ENCODE peak calls at places on chromosomes 12 and 14, in six cellular contexts. N is Calu3; Z is naive thymus-derived CD8-positive, alpha-beta T cell; K is fibroblast of mammary gland; H is cardiac fibroblast; M is B cell. G is an unnamed sample.

GRCh38 chr14:102659797-102660196 is 67.3 kb downstream of the RCOR1 start:
- DNase-seq in N (no peak), Z (no peak), K (peak), H (peak), M (no peak), G (no peak)

GRCh38 chr14:52190532-52190931 is 77.0 kb upstream of the PTGDR start:
- DNase-seq in N (no peak), Z (no peak), K (peak), H (no peak), M (no peak), G (no peak)

GRCh38 chr12:6067152-6067916 is 57.1 kb downstream of the VWF start:
- DNase-seq in N (peak), Z (no peak), K (peak), H (peak), M (no peak), G (no peak)

GRCh38 chr12:46774011-46774633 is 51.7 kb downstream of the SLC38A4 start:
- DNase-seq in N (no peak), Z (no peak), K (peak), H (peak), M (no peak), G (no peak)

GRCh38 chr14:97848351-97848980 is 1051.3 kb downstream of the VRK1 start:
- DNase-seq in N (no peak), Z (no peak), K (no peak), H (no peak), M (no peak), G (no peak)

GRCh38 chr12:10392394-10392930 is 2.6 kb upstream of the KLRK1 start:
- DNase-seq in N (peak), Z (peak), K (peak), H (peak), M (no peak), G (no peak)

GRCh38 chr14:24224618-24225071 is 7.5 kb downstream of the NEDD8 start:
- DNase-seq in N (no peak), Z (no peak), K (peak), H (peak), M (no peak), G (no peak)

GRCh38 chr12:91335724-91336123 is 153.1 kb upstream of the DCN start:
- DNase-seq in N (no peak), Z (no peak), K (no peak), H (peak), M (no peak), G (no peak)

GRCh38 chr12:34393086-34393820 is 371.0 kb downstream of the ALG10 start:
- DNase-seq in N (no peak), Z (peak), K (no peak), H (no peak), M (no peak), G (no peak)

GRCh38 chr12:93862424-93862823 is 185.2 kb downstream of the CRADD start:
- DNase-seq in N (no peak), Z (no peak), K (peak), H (peak), M (no peak), G (no peak)

GRCh38 chr12:112430929-112431328 is 12.2 kb downstream of the PTPN11 start:
- DNase-seq in N (no peak), Z (no peak), K (no peak), H (no peak), M (no peak), G (no peak)

G was measured in stimulated activated CD4-positive, alpha-beta T cell treated with anti-CD3 and anti-CD28 coated beads, Interleukin-12 subunit alpha, Interleukin-12 subunit beta, amount 100 ng/mL, for 24 hours.